ENCODE peak calls at places on chromosome 17, in four cellular contexts. I is activated naive CD4-positive, alpha-beta T cell treated with anti-CD3 and anti-CD28 coated beads, Interleukin-2, amount 50 U/mL, for 16 hours; P is B cell; O is stimulated activated CD4-positive, alpha-beta T cell treated with anti-CD3 and anti-CD28 coated beads, Interleukin-1b, Interleukin-23, amount 100 ng/mL, for 24 hours. N is an unnamed sample.

GRCh38 chr17:80254396-80255241 is 6.0 kb upstream of the RNF213 start:
- DNase-seq in I (peak), P (peak), O (peak), N (peak)

GRCh38 chr17:34717092-34717491 is 137.7 kb downstream of the TMEM132E start:
- DNase-seq in I (no peak), P (no peak), O (no peak), N (no peak)

GRCh38 chr17:56011406-56012131 is 141.7 kb upstream of the ANKFN1 start:
- DNase-seq in I (no peak), P (no peak), O (no peak), N (peak)

GRCh38 chr17:59839646-59840328 is 53.0 kb downstream of the TUBD1 start:
- DNase-seq in I (no peak), P (no peak), O (no peak), N (no peak)

GRCh38 chr17:67625971-67626370 is 91.8 kb upstream of the NOL11 start:
- DNase-seq in I (no peak), P (no peak), O (no peak), N (no peak)

GRCh38 chr17:1470071-1470773 is 14.2 kb upstream of the CRK start:
- DNase-seq in I (no peak), P (peak), O (no peak), N (no peak)

GRCh38 chr17:34379876-34380275 is 16.8 kb upstream of the CCL1 start:
- DNase-seq in I (no peak), P (no peak), O (no peak), N (no peak)

GRCh38 chr17:33986566-33986965 is 268.5 kb upstream of the CCL2 start:
- DNase-seq in I (no peak), P (no peak), O (no peak), N (no peak)

GRCh38 chr17:39579318-39580081 is 28.2 kb downstream of the NEUROD2 start:
- DNase-seq in I (no peak), P (no peak), O (no peak), N (no peak)

GRCh38 chr17:38628441-38628840 is 22.7 kb upstream of the SRCIN1 start:
- DNase-seq in I (no peak), P (no peak), O (no peak), N (peak)

GRCh38 chr17:1639549-1639948 is 6.0 kb downstream of the SCARF1 start:
- DNase-seq in I (no peak), P (no peak), O (no peak), N (no peak)

GRCh38 chr17:81400154-81400938 is 5.1 kb downstream of the BAHCC1 start:
- DNase-seq in I (no peak), P (peak), O (no peak), N (peak)

GRCh38 chr17:47850692-47851573 is at the start of gene SP6:
- DNase-seq in I (peak), P (peak), O (peak), N (peak)

GRCh38 chr17:42067371-42068180 is 17.2 kb upstream of the C17orf113 start:
- DNase-seq in I (peak), P (peak), O (peak), N (peak)

GRCh38 chr17:29181226-29181625 is 1.0 kb upstream of the MYO18A start:
- DNase-seq in I (no peak), P (no peak), O (no peak), N (no peak)

GRCh38 chr17:29573871-29574731 is 5.6 kb downstream of the TP53I13 start:
- DNase-seq in I (peak), P (no peak), O (no peak), N (no peak)

GRCh38 chr17:19332371-19333131 is 30.0 kb downstream of the B9D1 start:
- DNase-seq in I (no peak), P (peak), O (peak), N (peak)

GRCh38 chr17:43909537-43910231 is 2.3 kb upstream of the MPP2 start:
- DNase-seq in I (no peak), P (no peak), O (no peak), N (no peak)

GRCh38 chr17:8857919-8858318 is 9.6 kb downstream of the PIK3R6 start:
- DNase-seq in I (no peak), P (no peak), O (peak), N (peak)

GRCh38 chr17:35875439-35876139 is 4.6 kb downstream of the CCL5 start:
- DNase-seq in I (no peak), P (no peak), O (no peak), N (no peak)

GRCh38 chr17:17435323-17435722 is 41.5 kb upstream of the MED9 start:
- DNase-seq in I (no peak), P (no peak), O (no peak), N (no peak)

GRCh38 chr17:72297326-72298115 is 176.7 kb downstream of the SOX9 start:
- DNase-seq in I (no peak), P (no peak), O (no peak), N (no peak)

GRCh38 chr17:34443832-34444469 is 80.9 kb upstream of the CCL1 start:
- DNase-seq in I (no peak), P (no peak), O (no peak), N (peak)

GRCh38 chr17:80361495-80362220 is 53.3 kb upstream of the ENDOV start:
- DNase-seq in I (peak), P (no peak), O (no peak), N (peak)

GRCh38 chr17:75124041-75124818 is 7.3 kb downstream of the NT5C start:
- DNase-seq in I (peak), P (no peak), O (peak), N (peak)